ENCODE peak calls at places on chromosomes 11 and 22, in four cellular contexts. One of them, this sample, is unnamed.

GRCh38 chr11:37804666-37805065 is 1206.6 kb upstream of the RAG2 start:
- DNase-seq in GM23338: no peak
- DNase-seq in osteocyte: no peak
- DNase-seq in cardiac muscle cell: no peak
- DNase-seq in this sample: no peak

GRCh38 chr22:36022162-36022561 is 6.5 kb downstream of the RBFOX2 start:
- DNase-seq in GM23338: no peak
- DNase-seq in osteocyte: no peak
- DNase-seq in cardiac muscle cell: peak
- DNase-seq in this sample: no peak

GRCh38 chr11:128394436-128395089 is 192.8 kb downstream of the ETS1 start:
- DNase-seq in GM23338: no peak
- DNase-seq in osteocyte: no peak
- DNase-seq in cardiac muscle cell: peak
- DNase-seq in this sample: no peak

GRCh38 chr11:60197442-60197841 is 14.6 kb upstream of the MS4A6A start:
- DNase-seq in GM23338: no peak
- DNase-seq in osteocyte: no peak
- DNase-seq in cardiac muscle cell: no peak
- DNase-seq in this sample: no peak

GRCh38 chr11:119120639-119121007 is 757 bp upstream of the HINFP start:
- DNase-seq in GM23338: no peak
- DNase-seq in osteocyte: no peak
- DNase-seq in cardiac muscle cell: peak
- DNase-seq in this sample: peak

GRCh38 chr22:29093501-29093921 is 20.7 kb downstream of the KREMEN1 start:
- DNase-seq in GM23338: no peak
- DNase-seq in osteocyte: no peak
- DNase-seq in cardiac muscle cell: peak
- DNase-seq in this sample: no peak

GRCh38 chr22:27583930-27584329 is 217.6 kb downstream of the MN1 start:
- DNase-seq in GM23338: no peak
- DNase-seq in osteocyte: no peak
- DNase-seq in cardiac muscle cell: no peak
- DNase-seq in this sample: no peak

GRCh38 chr11:63629426-63629825 is 15.2 kb upstream of the PLAAT3 start:
- DNase-seq in GM23338: no peak
- DNase-seq in osteocyte: no peak
- DNase-seq in cardiac muscle cell: no peak
- DNase-seq in this sample: no peak

GRCh38 chr22:20463324-20464095 is 25.9 kb upstream of the SCARF2 start:
- DNase-seq in GM23338: no peak
- DNase-seq in osteocyte: no peak
- DNase-seq in cardiac muscle cell: no peak
- DNase-seq in this sample: no peak

GRCh38 chr11:57324154-57324885 is 432 bp downstream of the TNKS1BP1 start:
- DNase-seq in GM23338: peak
- DNase-seq in osteocyte: peak
- DNase-seq in cardiac muscle cell: peak
- DNase-seq in this sample: peak

GRCh38 chr11:122157540-122158173 is 41.6 kb upstream of the BLID start:
- DNase-seq in GM23338: no peak
- DNase-seq in osteocyte: no peak
- DNase-seq in cardiac muscle cell: peak
- DNase-seq in this sample: no peak

GRCh38 chr22:40400173-40400572 is 29.8 kb downstream of the SGSM3 start:
- DNase-seq in GM23338: no peak
- DNase-seq in osteocyte: no peak
- DNase-seq in cardiac muscle cell: no peak
- DNase-seq in this sample: no peak

GRCh38 chr22:40635008-40635939 is 1.2 kb downstream of the MRTFA start:
- DNase-seq in GM23338: peak
- DNase-seq in osteocyte: no peak
- DNase-seq in cardiac muscle cell: peak
- DNase-seq in this sample: no peak

GRCh38 chr22:35306350-35306967 is 6.8 kb downstream of the TOM1 start:
- DNase-seq in GM23338: no peak
- DNase-seq in osteocyte: peak
- DNase-seq in cardiac muscle cell: no peak
- DNase-seq in this sample: peak

GRCh38 chr11:36006556-36006955 is 62.7 kb downstream of the LDLRAD3 start:
- DNase-seq in GM23338: no peak
- DNase-seq in osteocyte: no peak
- DNase-seq in cardiac muscle cell: no peak
- DNase-seq in this sample: no peak

GRCh38 chr11:47950396-47950795 is 30.0 kb upstream of the PTPRJ start:
- DNase-seq in GM23338: no peak
- DNase-seq in osteocyte: no peak
- DNase-seq in cardiac muscle cell: peak
- DNase-seq in this sample: no peak

GRCh38 chr11:79150320-79150719 is 290.5 kb downstream of the TENM4 start:
- DNase-seq in GM23338: no peak
- DNase-seq in osteocyte: no peak
- DNase-seq in cardiac muscle cell: no peak
- DNase-seq in this sample: no peak

GRCh38 chr11:819943-820649 is 1.4 kb downstream of the PNPLA2 start:
- DNase-seq in GM23338: peak
- DNase-seq in osteocyte: no peak
- DNase-seq in cardiac muscle cell: peak
- DNase-seq in this sample: peak

GRCh38 chr22:37011472-37011871 is 7.8 kb downstream of the TST start:
- DNase-seq in GM23338: no peak
- DNase-seq in osteocyte: no peak
- DNase-seq in cardiac muscle cell: no peak
- DNase-seq in this sample: no peak

GRCh38 chr11:130601141-130601540 is 152.7 kb downstream of the ADAMTS15 start:
- DNase-seq in GM23338: peak
- DNase-seq in osteocyte: peak
- DNase-seq in cardiac muscle cell: peak
- DNase-seq in this sample: peak

GRCh38 chr11:17522655-17523054 is 21.6 kb downstream of the USH1C start:
- DNase-seq in GM23338: no peak
- DNase-seq in osteocyte: no peak
- DNase-seq in cardiac muscle cell: no peak
- DNase-seq in this sample: no peak

GRCh38 chr11:61626580-61627380 is 45.9 kb upstream of the SYT7 start:
- DNase-seq in GM23338: peak
- DNase-seq in osteocyte: no peak
- DNase-seq in cardiac muscle cell: no peak
- DNase-seq in this sample: no peak

GRCh38 chr11:31768744-31769143 is 42.4 kb downstream of the PAX6 start:
- DNase-seq in GM23338: no peak
- DNase-seq in osteocyte: no peak
- DNase-seq in cardiac muscle cell: no peak
- DNase-seq in this sample: no peak

GRCh38 chr11:65427691-65428577 is 5.3 kb downstream of the NEAT1 start:
- DNase-seq in GM23338: no peak
- DNase-seq in osteocyte: no peak
- DNase-seq in cardiac muscle cell: peak
- DNase-seq in this sample: no peak

GRCh38 chr11:64743591-64744543 is at the start of gene RASGRP2:
- DNase-seq in GM23338: peak
- DNase-seq in osteocyte: no peak
- DNase-seq in cardiac muscle cell: peak
- DNase-seq in this sample: peak

GRCh38 chr11:10892250-10892649 is 34.4 kb upstream of the ZBED5 start:
- DNase-seq in GM23338: no peak
- DNase-seq in osteocyte: no peak
- DNase-seq in cardiac muscle cell: no peak
- DNase-seq in this sample: no peak

GRCh38 chr11:126329644-126330200 is 25.8 kb upstream of the ST3GAL4 start:
- DNase-seq in GM23338: no peak
- DNase-seq in osteocyte: no peak
- DNase-seq in cardiac muscle cell: no peak
- DNase-seq in this sample: no peak

GRCh38 chr11:17161515-17161914 is 46.3 kb downstream of the PIK3C2A start:
- DNase-seq in GM23338: no peak
- DNase-seq in osteocyte: no peak
- DNase-seq in cardiac muscle cell: no peak
- DNase-seq in this sample: no peak

GRCh38 chr22:39309364-39309861 is 10.0 kb downstream of the RPL3 start:
- DNase-seq in GM23338: peak
- DNase-seq in osteocyte: no peak
- DNase-seq in cardiac muscle cell: no peak
- DNase-seq in this sample: no peak

GRCh38 chr11:125514336-125515101 is 18.5 kb upstream of the FEZ1 start:
- DNase-seq in GM23338: no peak
- DNase-seq in osteocyte: no peak
- DNase-seq in cardiac muscle cell: peak
- DNase-seq in this sample: no peak

GRCh38 chr22:22198751-22199150 is 45.8 kb upstream of the VPREB1 start:
- DNase-seq in GM23338: no peak
- DNase-seq in osteocyte: no peak
- DNase-seq in cardiac muscle cell: no peak
- DNase-seq in this sample: no peak

GRCh38 chr11:80146231-80146630 is 705.4 kb upstream of the TENM4 start:
- DNase-seq in GM23338: no peak
- DNase-seq in osteocyte: no peak
- DNase-seq in cardiac muscle cell: no peak
- DNase-seq in this sample: no peak

GRCh38 chr11:72222907-72223614 is 1.5 kb upstream of the INPPL1 start:
- DNase-seq in GM23338: peak
- DNase-seq in osteocyte: peak
- DNase-seq in cardiac muscle cell: peak
- DNase-seq in this sample: peak
- TF ChIP-seq CTCF in GM23338: no peak
- TF ChIP-seq CTCF in osteocyte: peak
- TF ChIP-seq CTCF in cardiac muscle cell: peak
- TF ChIP-seq CTCF in this sample: no peak

GRCh38 chr11:22539851-22540376 is 85.7 kb downstream of the FANCF start:
- DNase-seq in GM23338: peak
- DNase-seq in osteocyte: no peak
- DNase-seq in cardiac muscle cell: peak
- DNase-seq in this sample: no peak
- TF ChIP-seq CTCF in GM23338: peak
- TF ChIP-seq CTCF in osteocyte: peak
- TF ChIP-seq CTCF in cardiac muscle cell: peak
- TF ChIP-seq CTCF in this sample: peak

GRCh38 chr11:134380785-134381184 is 31.3 kb downstream of the B3GAT1 start:
- DNase-seq in GM23338: no peak
- DNase-seq in osteocyte: no peak
- DNase-seq in cardiac muscle cell: no peak
- DNase-seq in this sample: no peak
- TF ChIP-seq CTCF in GM23338: no peak
- TF ChIP-seq CTCF in osteocyte: no peak
- TF ChIP-seq CTCF in cardiac muscle cell: no peak
- TF ChIP-seq CTCF in this sample: no peak

GRCh38 chr11:2402106-2402505 is 1.6 kb downstream of the TSSC4 start:
- DNase-seq in GM23338: no peak
- DNase-seq in osteocyte: no peak
- DNase-seq in cardiac muscle cell: no peak
- DNase-seq in this sample: no peak

GRCh38 chr11:2400761-2401435 is 348 bp downstream of the TSSC4 start:
- DNase-seq in GM23338: no peak
- DNase-seq in osteocyte: no peak
- DNase-seq in cardiac muscle cell: no peak
- DNase-seq in this sample: no peak

GRCh38 chr11:2400069-2400760 is at the start of gene TSSC4:
- DNase-seq in GM23338: peak
- DNase-seq in osteocyte: peak
- DNase-seq in cardiac muscle cell: peak
- DNase-seq in this sample: peak

GRCh38 chr11:2402890-2403645 is 2.5 kb downstream of the TSSC4 start:
- DNase-seq in GM23338: no peak
- DNase-seq in osteocyte: no peak
- DNase-seq in cardiac muscle cell: no peak
- DNase-seq in this sample: no peak

DNA sequence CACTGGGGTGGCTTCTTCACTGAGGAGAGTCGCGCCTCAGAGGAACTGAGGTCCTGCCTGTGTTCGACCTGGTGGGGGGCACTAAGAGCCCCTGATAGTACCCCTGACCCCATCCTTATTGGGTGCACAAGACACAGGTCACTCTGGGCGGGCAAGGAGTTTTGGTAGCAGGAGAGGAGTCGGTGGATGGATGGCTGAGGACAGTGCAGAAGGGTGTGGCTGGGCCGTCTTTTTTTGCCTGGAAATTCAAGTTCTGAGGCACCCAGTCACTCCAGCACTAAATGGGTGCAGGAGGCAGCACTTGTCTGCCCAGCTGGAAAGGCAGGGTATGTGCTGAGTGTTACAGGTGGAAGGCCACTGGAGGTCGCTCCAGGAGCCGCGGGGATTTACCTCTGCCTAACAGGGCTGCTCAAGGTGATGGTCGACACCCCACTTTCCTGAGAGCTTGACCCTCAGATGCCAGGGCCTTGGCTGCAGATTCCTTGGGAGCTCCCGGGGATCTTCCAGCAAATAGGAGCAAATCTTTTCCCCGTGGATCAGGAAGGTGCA is 960 bp downstream of the TSSC4 start:
- DNase-seq in GM23338: no peak
- DNase-seq in osteocyte: no peak
- DNase-seq in cardiac muscle cell: no peak
- DNase-seq in this sample: no peak
- TF ChIP-seq CTCF in GM23338: peak
- TF ChIP-seq CTCF in osteocyte: no peak
- TF ChIP-seq CTCF in cardiac muscle cell: no peak
- TF ChIP-seq CTCF in this sample: no peak

DNA sequence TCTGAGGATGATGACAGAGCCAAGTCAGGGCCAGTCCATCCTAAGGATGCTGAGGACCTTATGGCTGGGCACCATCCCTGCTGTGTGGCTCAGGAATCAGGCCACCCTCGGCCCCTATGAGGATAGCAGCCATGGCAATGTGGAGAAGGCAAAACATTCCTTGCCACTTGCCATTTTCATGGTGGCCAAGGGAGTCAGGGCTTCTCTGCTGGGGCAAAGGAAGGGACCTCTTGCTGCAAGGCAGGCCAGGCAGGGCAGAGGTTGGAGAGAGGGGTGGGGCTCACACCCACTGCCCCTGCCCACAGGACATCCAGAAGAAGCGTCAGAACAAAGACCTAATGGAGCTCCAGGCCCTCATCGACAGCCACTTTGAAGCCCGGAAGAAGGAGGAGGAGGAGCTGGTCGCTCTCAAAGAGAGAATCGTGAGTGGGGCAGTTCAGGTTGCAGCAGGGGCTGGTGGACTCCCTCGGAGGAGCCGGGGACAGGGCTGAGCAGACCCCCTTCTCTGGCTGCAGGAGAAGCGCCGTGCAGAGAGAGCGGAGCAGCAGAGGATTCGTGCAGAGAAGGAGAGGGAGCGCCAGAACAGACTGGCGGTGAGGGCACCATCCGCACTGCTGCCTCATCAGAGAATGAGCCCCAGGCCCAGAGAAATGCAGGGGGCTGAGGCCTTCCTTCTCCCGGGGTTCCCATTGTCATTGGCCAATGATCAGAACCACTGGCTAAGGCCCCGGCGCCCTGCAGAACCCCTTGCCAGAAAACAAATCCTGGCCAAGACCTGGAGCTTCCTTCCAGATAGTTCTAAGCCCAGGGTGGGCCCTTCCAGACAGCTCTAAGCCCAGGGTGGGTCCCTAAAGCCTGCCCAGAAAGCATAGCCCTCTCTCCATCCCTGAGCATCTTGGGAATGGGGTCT is 13.5 kb upstream of the MRPL23 start:
- DNase-seq in GM23338: no peak
- DNase-seq in osteocyte: peak
- DNase-seq in cardiac muscle cell: no peak
- DNase-seq in this sample: no peak
- TF ChIP-seq CTCF in GM23338: no peak
- TF ChIP-seq CTCF in osteocyte: no peak
- TF ChIP-seq CTCF in cardiac muscle cell: no peak
- TF ChIP-seq CTCF in this sample: no peak

This sample was measured in nephron progenitor cell.